ENCODE peak calls at places on chromosomes 7 and 10, in four cellular contexts. B is aorta, U is mucosa of descending colon, T is cardiac fibroblast. C is an unnamed sample.

GRCh38 chr7:122974229-122974628 is 21.3 kb downstream of the TAS2R16 start:
- DNase-seq in B (no peak), U (no peak), T (no peak), C (no peak)

GRCh38 chr7:44793919-44794715 is 2.4 kb upstream of the PPIA start:
- DNase-seq in B (no peak), U (no peak), T (no peak), C (peak; percentile 71)

GRCh38 chr7:157693521-157694388 is 357.0 kb downstream of the DNAJB6 start:
- DNase-seq in B (peak; percentile 51), U (no peak), T (no peak), C (no peak)

GRCh38 chr10:100737359-100738054 is 7.9 kb upstream of the PAX2 start:
- DNase-seq in B (no peak), U (no peak), T (no peak), C (no peak)

GRCh38 chr10:102368072-102368471 is 27.4 kb upstream of the NFKB2 start:
- DNase-seq in B (no peak), U (no peak), T (no peak), C (no peak)

GRCh38 chr7:90655566-90655965 is 59.4 kb downstream of the CDK14 start:
- DNase-seq in B (no peak), U (no peak), T (peak; percentile 70), C (peak; percentile 72)

GRCh38 chr10:92847185-92847864 is 995 bp upstream of the EXOC6 start:
- DNase-seq in B (no peak), U (no peak), T (peak; percentile 30), C (no peak)

GRCh38 chr10:132158122-132158741 is 28.5 kb upstream of the DPYSL4 start:
- DNase-seq in B (peak; percentile 24), U (no peak), T (no peak), C (no peak)

GRCh38 chr7:28005075-28005847 is 175.3 kb downstream of the JAZF1 start:
- DNase-seq in B (no peak), U (no peak), T (peak; percentile 54), C (no peak)

GRCh38 chr10:128571071-128571470 is 444.8 kb upstream of the MKI67 start:
- DNase-seq in B (no peak), U (no peak), T (no peak), C (no peak)

GRCh38 chr7:45987521-45988290 is 66.6 kb upstream of the IGFBP3 start:
- DNase-seq in B (no peak), U (no peak), T (no peak), C (no peak)

GRCh38 chr7:149422065-149422913 is 38.6 kb downstream of the ZNF777 start:
- DNase-seq in B (peak; percentile 84), U (peak; percentile 72), T (peak; percentile 72), C (no peak)

GRCh38 chr7:87517136-87517805 is 41.8 kb upstream of the ABCB4 start:
- DNase-seq in B (no peak), U (no peak), T (no peak), C (no peak)

GRCh38 chr7:18700147-18700546 is 204.6 kb downstream of the HDAC9 start:
- DNase-seq in B (no peak), U (no peak), T (no peak), C (no peak)

GRCh38 chr7:14321947-14322346 is 332.5 kb upstream of the ETV1 start:
- DNase-seq in B (no peak), U (no peak), T (no peak), C (no peak)

GRCh38 chr7:49980414-49980813 is 112.6 kb downstream of the ZPBP start:
- DNase-seq in B (no peak), U (no peak), T (no peak), C (no peak)

GRCh38 chr10:62961951-62962523 is 145.9 kb upstream of the EGR2 start:
- DNase-seq in B (no peak), U (no peak), T (peak; percentile 44), C (no peak)

GRCh38 chr7:36280840-36281812 is 108.5 kb upstream of the ANLN start:
- DNase-seq in B (peak; percentile 89), U (peak; percentile 72), T (peak; percentile 77), C (no peak)

GRCh38 chr7:34361663-34362250 is 296.3 kb upstream of the NPSR1 start:
- DNase-seq in B (no peak), U (no peak), T (peak; percentile 5), C (no peak)

GRCh38 chr10:13704969-13705368 is 118.2 kb downstream of the PRPF18 start:
- DNase-seq in B (no peak), U (no peak), T (no peak), C (no peak)

GRCh38 chr10:13706175-13706574 is 119.4 kb downstream of the PRPF18 start:
- DNase-seq in B (no peak), U (no peak), T (no peak), C (no peak)

GRCh38 chr10:13706604-13707003 is 119.8 kb downstream of the PRPF18 start:
- DNase-seq in B (no peak), U (peak; percentile 52), T (no peak), C (no peak)

GRCh38 chr10:13703997-13704536 is 117.3 kb downstream of the PRPF18 start:
- DNase-seq in B (no peak), U (no peak), T (no peak), C (no peak)

DNA sequence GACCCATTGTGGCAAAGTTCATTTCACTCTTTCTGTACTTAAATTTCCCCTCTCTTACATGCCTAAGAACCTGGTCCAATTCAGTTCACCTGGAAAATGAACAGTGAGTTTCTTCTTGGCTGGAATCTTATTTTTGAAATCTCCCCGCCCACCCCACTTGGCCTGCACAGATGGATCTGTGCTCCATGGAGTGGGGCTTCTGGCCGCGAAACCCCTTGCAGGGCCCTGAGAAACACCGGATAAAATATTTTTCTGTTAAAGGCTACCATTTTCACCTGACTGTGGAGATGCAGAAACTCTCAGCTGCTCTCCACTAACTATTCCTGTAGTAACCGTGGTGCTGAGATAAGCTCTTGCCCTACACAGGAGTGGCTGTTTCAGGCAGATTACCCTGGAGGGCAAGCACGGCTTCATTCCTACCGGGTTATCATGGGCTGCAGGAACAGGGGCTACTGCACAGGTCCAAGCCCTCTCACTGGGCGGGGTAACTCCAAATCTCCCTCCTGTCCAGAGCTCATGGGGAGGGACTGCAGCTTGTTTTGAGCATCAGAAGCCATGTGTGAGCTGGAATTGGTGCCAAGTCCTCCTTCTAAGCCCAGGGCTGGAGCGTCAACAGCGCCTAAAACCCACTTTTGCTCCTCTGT is 118.9 kb downstream of the PRPF18 start:
- DNase-seq in B (no peak), U (no peak), T (peak; percentile 56), C (no peak)
- H3K4me3 ChIP-seq in B (no peak overlapping the region), U (no peak overlapping the region), T (peak overlapping the region; percentile 55), C (no peak overlapping the region)

GRCh38 chr10:110176122-110176521 is 31.3 kb upstream of the MXI1 start:
- DNase-seq in B (no peak), U (no peak), T (no peak), C (no peak)
- H3K4me3 ChIP-seq in B (no peak overlapping the region), U (no peak overlapping the region), T (no peak overlapping the region), C (no peak overlapping the region)

DNA sequence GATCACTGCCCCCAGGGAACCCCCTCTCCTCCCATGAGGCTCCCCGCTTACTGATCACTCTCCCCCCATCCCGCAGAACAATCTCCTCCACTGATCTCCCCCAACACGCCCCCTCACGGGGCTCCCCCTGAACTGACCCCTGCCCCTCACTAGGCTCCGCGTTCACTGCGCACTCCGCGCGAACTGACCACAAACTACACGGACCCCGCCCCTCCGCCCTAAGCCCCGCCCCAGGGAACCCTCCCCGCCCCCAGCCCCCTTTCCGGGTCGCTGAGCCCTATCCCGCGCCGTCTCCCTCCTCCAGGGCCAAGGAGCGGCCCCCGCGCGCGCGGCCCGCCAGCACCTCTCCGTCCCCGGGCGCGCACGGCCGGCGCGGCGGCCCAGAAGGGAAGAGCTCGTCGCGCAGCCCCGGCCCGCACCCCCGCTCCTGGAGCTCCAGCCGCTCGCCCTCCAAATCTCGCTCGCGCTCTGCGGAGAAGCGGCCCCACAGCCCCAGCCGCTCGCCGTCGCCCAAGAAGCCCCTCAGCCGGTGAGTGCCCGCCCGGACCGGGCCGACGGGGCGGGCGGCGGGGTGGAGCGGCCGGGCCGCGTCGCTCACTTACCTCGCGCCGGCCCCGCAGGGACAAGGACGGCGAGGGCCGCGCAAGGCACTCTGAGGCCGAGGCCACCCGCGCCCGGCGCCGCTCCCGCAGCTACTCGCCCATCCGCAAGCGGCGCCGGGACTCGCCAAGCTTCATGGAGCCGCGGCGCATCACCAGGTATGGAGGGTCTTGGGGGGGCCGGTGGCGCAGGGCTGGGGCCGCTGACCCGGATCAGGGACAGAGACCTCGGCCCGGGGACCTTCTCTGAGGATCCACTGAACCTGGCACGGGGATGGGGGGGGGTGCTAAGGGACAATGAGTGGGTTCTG is 19.9 kb upstream of the HSPB1 start:
- DNase-seq in B (peak; percentile 84), U (no peak), T (no peak), C (no peak)
- H3K4me3 ChIP-seq in B (peak overlapping the region; percentile 40), U (no peak overlapping the region), T (peak overlapping the region; percentile 39), C (peak overlapping the region; percentile 36)

DNA sequence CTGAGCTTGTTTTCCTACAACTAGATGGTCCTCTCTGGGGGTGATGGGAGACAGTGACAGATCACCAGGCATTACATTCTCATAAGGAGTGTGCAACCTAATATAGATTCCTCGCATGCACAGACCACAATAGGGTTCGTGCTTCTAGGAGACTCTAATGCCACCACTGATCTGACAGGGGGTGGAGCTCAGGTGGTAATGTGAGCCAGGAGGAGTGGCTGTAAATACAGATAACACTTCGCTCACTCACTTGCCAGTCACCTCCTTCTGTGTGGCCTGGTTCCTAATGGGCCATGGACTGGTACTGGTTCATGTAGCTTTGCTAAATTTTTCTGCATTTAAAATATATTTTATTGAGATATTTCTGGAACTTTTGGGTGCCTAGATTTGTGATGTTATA is 202.3 kb upstream of the ZNF32 start:
- DNase-seq in B (no peak), U (no peak), T (no peak), C (no peak)
- H3K4me3 ChIP-seq in B (no peak overlapping the region), U (no peak overlapping the region), T (no peak overlapping the region), C (no peak overlapping the region)

DNA sequence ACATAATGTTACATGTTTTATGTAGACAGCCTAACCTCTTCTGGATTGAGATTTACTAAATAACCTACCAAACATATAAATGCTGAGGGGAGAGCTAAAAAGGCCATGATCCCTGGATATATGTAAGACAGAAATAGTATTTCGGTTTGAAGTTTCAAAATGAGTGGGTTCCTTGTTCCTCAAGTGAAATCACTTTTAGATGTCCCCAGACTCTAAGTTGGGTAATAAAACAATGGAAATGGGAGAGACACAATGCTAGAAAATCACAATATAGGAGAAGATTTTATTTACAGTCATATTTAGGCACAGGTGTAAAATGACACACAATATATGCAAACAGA is 56.5 kb downstream of the SHTN1 start:
- DNase-seq in B (no peak), U (no peak), T (no peak), C (no peak)
- H3K4me3 ChIP-seq in B (no peak overlapping the region), U (no peak overlapping the region), T (no peak overlapping the region), C (no peak overlapping the region)

GRCh38 chr7:7099584-7100014 is 82.7 kb upstream of the C1GALT1 start:
- DNase-seq in B (peak; percentile 83), U (peak; percentile 31), T (peak; percentile 97), C (peak; percentile 72)

GRCh38 chr7:7098280-7098818 is 84.0 kb upstream of the C1GALT1 start:
- DNase-seq in B (no peak), U (no peak), T (no peak), C (no peak)

GRCh38 chr7:7102906-7103305 is 79.4 kb upstream of the C1GALT1 start:
- DNase-seq in B (no peak), U (peak; percentile 19), T (no peak), C (no peak)

GRCh38 chr7:7103343-7104313 is 78.7 kb upstream of the C1GALT1 start:
- DNase-seq in B (no peak), U (peak; percentile 31), T (peak; percentile 88), C (peak; percentile 15)

GRCh38 chr7:7100432-7100849 is 81.9 kb upstream of the C1GALT1 start:
- DNase-seq in B (no peak), U (no peak), T (no peak), C (no peak)
- H3K4me3 ChIP-seq in B (no peak overlapping the region), U (no peak overlapping the region), T (no peak overlapping the region), C (no peak overlapping the region)

C was measured in BJ.